ENCODE peak calls at places on chromosomes 7 and 10, in six cellular contexts. A is aorta, X is HFF-Myc, R is GM06990, C is tibial nerve, P is tibial artery. N is an unnamed sample.

GRCh38 chr10:102781921-102782542 is 38.3 kb downstream of the WBP1L start:
- DNase-seq in P (no peak), X (no peak), A (no peak), R (no peak), C (no peak), N (no peak)

GRCh38 chr7:28024786-28025334 is 155.7 kb downstream of the JAZF1 start:
- DNase-seq in R (no peak), X (no peak), P (no peak), A (no peak), C (no peak), N (no peak)

GRCh38 chr7:98211676-98212531 is 665 bp downstream of the BHLHA15 start:
- DNase-seq in C (no peak), X (no peak), A (peak), P (peak), R (no peak), N (peak)

GRCh38 chr7:139966906-139967305 is 95.8 kb downstream of the PARP12 start:
- DNase-seq in A (no peak), R (no peak), P (no peak), C (no peak), X (no peak), N (no peak)

GRCh38 chr7:149427096-149427680 is 33.7 kb downstream of the ZNF777 start:
- DNase-seq in X (no peak), P (no peak), A (no peak), R (no peak), C (no peak), N (no peak)

GRCh38 chr10:120953897-120954296 is 102.7 kb downstream of the WDR11 start:
- DNase-seq in C (no peak), X (no peak), P (no peak), A (no peak), R (no peak), N (no peak)

GRCh38 chr7:4633012-4633411 is 49.1 kb upstream of the FOXK1 start:
- DNase-seq in A (no peak), R (no peak), C (no peak), X (no peak), P (no peak), N (no peak)

GRCh38 chr7:55792048-55792447 is 70.5 kb downstream of the SEPTIN14 start:
- DNase-seq in C (no peak), A (no peak), R (no peak), P (no peak), X (no peak), N (no peak)

GRCh38 chr10:25245171-25245570 is 70.4 kb downstream of the GPR158 start:
- DNase-seq in X (no peak), R (no peak), A (no peak), C (no peak), P (no peak), N (no peak)

GRCh38 chr10:9957352-9957751 is 1060.3 kb upstream of the CELF2 start:
- DNase-seq in C (no peak), X (no peak), A (no peak), R (no peak), P (no peak), N (no peak)

GRCh38 chr10:28678687-28679457 is 1.6 kb downstream of the BAMBI start:
- DNase-seq in A (no peak), R (no peak), X (no peak), P (no peak), C (no peak), N (peak)

GRCh38 chr10:28681928-28682750 is 4.8 kb downstream of the BAMBI start:
- DNase-seq in R (no peak), P (no peak), C (no peak), A (no peak), X (no peak), N (peak)

GRCh38 chr10:28684157-28684985 is 7.0 kb downstream of the BAMBI start:
- DNase-seq in C (no peak), P (no peak), X (no peak), A (no peak), R (no peak), N (peak)

GRCh38 chr10:28679941-28680752 is 2.8 kb downstream of the BAMBI start:
- DNase-seq in C (no peak), P (no peak), A (no peak), R (no peak), X (no peak), N (peak)

GRCh38 chr10:28681345-28681763 is 4.0 kb downstream of the BAMBI start:
- DNase-seq in C (no peak), R (no peak), P (peak), X (no peak), A (no peak), N (no peak)
- H3K4me3 ChIP-seq in C (peak), R (no peak), P (peak), X (no peak), A (peak), N (peak)

DNA sequence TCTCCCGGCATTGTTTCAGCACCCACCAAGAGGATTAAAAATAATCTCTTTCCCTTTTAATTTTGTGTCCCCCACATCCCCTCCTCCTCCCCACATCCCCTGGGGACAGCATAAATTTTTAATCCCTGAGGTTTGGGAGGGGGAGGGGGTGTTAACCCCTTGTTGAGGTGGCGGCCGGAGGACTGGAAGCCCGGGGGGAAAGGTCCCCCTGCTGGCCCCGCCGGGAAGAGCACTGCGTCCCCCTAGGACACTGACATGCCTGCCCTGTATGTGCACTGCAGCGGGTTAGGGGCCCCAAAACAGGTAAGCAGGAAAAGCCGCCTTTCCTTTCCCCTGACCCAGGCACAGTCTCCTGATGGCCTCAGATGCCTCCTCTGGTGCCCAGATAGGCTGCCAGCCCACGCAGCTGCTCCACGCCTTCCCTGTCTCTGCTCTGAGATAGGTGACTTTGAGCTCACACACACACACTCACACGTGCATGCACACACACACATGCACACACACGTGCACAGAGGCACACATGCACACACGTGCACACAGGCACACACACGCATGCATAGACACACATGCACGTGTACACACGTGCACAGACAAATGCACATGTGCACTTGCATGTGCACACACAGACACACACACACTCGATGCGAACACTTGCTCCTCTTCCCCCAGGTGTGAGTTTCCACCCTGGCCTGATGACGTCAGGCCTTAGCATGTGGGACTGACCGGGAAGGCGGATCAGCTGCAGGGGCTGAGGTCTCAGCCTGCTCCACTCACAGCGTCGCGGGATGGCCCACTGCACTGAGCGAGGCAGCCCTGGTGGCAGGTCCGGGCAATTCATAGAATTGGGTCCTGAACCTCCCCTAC is 12.3 kb downstream of the CNPY1 start:
- DNase-seq in R (peak), X (no peak), A (peak), P (no peak), C (no peak), N (no peak)
- H3K4me3 ChIP-seq in R (no peak), X (no peak), A (no peak), P (no peak), C (peak), N (no peak)

GRCh38 chr10:14010083-14010551 is 320.6 kb downstream of the FRMD4A start:
- DNase-seq in X (peak), C (no peak), R (no peak), A (no peak), P (no peak), N (no peak)
- H3K4me3 ChIP-seq in X (peak), C (peak), R (peak), A (peak), P (peak), N (no peak)

DNA sequence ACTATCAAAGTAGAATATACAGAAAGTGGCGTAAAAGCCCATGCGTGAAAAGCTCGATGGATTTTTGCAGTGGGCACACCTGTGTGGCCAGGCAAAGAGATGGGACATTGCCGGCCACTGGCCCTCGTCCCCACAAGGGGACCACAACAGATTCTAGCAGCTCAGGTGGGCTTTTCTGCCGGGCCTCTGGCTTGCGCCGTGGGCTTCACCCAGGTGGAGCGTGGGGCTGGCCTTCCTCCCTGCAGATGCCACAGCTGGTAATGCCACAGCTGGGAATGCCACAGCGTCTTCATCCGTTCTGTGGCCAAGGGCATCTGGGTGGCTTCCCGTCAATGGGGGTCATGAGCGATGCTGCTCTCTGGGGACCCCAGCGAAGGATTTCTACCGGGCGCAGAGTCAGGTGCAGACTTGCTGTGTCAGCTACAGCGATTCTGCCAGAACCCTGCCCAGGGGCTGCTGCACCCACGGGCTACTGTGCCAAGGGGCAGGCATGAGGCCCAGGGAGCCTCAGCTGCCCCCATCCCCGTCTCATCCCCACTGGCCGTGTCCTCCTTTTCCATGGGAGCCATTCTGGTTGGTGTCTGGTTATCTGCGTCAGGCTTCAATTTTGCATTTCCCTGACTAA is 52.5 kb upstream of the NKX6-2 start:
- DNase-seq in X (no peak), C (no peak), P (no peak), A (peak), R (no peak), N (no peak)
- H3K4me3 ChIP-seq in X (no peak), C (no peak), P (no peak), A (no peak), R (no peak), N (no peak)

GRCh38 chr10:28926932-28927331 is 249.6 kb downstream of the BAMBI start:
- DNase-seq in X (no peak), R (no peak), A (no peak), P (no peak), C (no peak), N (no peak)

GRCh38 chr10:28922127-28922526 is 244.8 kb downstream of the BAMBI start:
- DNase-seq in P (no peak), R (no peak), X (no peak), A (no peak), C (no peak), N (no peak)

GRCh38 chr10:28922861-28923260 is 245.5 kb downstream of the BAMBI start:
- DNase-seq in P (no peak), C (no peak), R (no peak), A (no peak), X (no peak), N (no peak)

GRCh38 chr10:28925154-28925663 is 247.9 kb downstream of the BAMBI start:
- DNase-seq in X (no peak), A (peak), P (no peak), C (no peak), R (no peak), N (no peak)

GRCh38 chr10:28924585-28925153 is 247.3 kb downstream of the BAMBI start:
- DNase-seq in C (no peak), R (no peak), P (no peak), A (no peak), X (no peak), N (no peak)
- H3K4me3 ChIP-seq in C (no peak), R (no peak), P (peak), A (no peak), X (no peak), N (no peak)

DNA sequence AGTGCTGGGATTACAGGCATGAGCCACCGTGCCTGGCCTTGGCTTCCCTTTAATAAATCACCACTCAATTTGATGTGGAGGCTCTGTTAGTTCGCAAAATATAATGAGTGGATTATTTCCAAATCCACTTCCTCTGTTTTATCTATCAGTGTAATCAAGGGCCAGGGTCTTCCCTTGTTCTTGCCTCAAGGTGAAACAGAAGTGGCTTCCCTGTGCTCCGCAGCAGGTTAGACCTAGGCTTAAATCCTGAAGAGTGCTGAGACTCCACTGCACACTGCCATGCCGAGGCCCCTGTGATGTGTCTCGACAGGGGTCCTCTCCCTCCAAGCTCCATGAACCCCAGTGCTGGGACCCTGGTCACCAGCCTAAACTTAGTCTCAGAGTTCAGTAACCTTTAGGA is 59.0 kb downstream of the MDH2 start:
- DNase-seq in X (no peak), C (no peak), R (no peak), P (no peak), A (no peak), N (no peak)
- H3K4me3 ChIP-seq in X (no peak), C (no peak), R (no peak), P (no peak), A (no peak), N (no peak)

GRCh38 chr7:90345016-90345415 is 1.5 kb upstream of the GTPBP10 start:
- DNase-seq in R (no peak), X (no peak), C (no peak), P (no peak), A (no peak), N (no peak)
- H3K4me3 ChIP-seq in R (no peak), X (no peak), C (peak), P (no peak), A (no peak), N (no peak)

DNA sequence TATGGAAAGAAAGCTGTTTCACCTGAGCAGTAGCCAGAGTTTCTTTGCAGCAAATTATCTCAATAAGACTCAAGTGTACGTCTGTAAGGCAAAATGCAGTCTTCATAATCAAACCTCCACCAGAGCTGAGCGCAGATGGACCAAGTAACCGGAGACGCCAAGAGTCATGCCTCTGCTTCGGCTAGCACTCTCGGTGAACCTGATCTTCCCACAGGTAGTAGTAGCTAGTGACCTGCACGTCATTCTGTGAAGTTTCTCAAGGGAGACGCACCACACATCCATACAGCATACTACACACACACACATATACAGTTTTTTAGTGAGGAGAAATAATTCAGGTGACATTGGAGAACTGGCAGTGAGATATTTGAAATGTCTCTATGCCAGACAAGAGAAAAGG is 357.0 kb downstream of the CRPPA start:
- DNase-seq in R (no peak), P (no peak), A (no peak), X (no peak), C (no peak), N (no peak)
- H3K4me3 ChIP-seq in R (no peak), P (no peak), A (no peak), X (no peak), C (peak), N (no peak)

DNA sequence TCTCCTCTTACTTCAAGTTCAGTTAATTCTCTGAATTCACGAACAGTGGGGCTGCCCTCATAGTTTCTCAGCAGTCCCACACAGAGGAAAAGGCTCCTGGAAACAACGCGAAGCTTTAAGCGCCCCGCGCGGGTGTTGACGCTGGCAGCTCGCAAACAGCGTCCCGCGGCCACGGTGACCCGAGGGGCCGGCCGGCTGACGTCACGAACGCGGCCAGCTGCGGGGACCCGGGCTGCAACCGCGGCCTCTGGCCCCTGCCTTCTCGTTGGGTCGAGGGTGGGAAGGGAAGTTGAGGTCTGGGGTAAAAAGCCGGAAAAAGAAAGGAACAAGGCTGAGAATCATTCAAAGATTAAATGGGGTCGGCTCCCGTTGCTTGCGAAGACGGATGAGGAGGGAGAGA is 7.2 kb upstream of the FEZF1 start:
- DNase-seq in C (no peak), A (no peak), P (no peak), R (no peak), X (no peak), N (no peak)
- H3K4me3 ChIP-seq in C (peak), A (no peak), P (peak), R (no peak), X (no peak), N (no peak)

DNA sequence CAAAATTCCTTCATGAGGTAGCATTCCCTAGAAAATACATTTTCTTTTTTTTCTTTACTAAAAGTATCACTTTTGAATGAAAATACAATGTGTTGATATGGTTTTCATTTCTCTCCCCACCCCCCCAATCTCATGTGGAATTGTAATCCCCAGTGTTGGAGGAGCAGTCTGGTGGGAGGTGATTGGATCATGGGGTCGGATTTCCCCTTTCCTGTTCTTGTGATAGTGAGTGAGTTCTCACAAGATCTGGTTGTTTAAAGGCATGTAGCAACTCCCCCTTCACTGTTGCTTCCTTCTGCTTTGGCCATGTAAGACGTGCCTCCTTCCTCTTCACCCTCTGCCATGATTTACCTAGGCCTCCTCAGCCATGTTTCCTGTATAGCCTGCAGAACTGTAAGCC is 790.3 kb upstream of the KCND2 start:
- DNase-seq in R (no peak), C (no peak), X (no peak), P (no peak), A (no peak), N (no peak)
- H3K4me3 ChIP-seq in R (no peak), C (no peak), X (no peak), P (no peak), A (no peak), N (no peak)

N was measured in Caco-2.